ENCODE peak calls at places on chromosomes 11 and 22, in seven cellular contexts. One of them, this sample, is unnamed.

GRCh38 chr11:133978816-133979215 is 22.0 kb upstream of the IGSF9B start:
- DNase-seq in esophagus muscularis mucosa: no peak
- DNase-seq in lower leg skin: no peak
- DNase-seq in GM12865: no peak
- DNase-seq in psoas muscle: no peak
- DNase-seq in astrocyte of the spinal cord: no peak
- DNase-seq in stomach: no peak
- DNase-seq in this sample: no peak

GRCh38 chr22:29625090-29625825 is 21.8 kb downstream of the NF2 start:
- DNase-seq in esophagus muscularis mucosa: no peak
- DNase-seq in lower leg skin: no peak
- DNase-seq in GM12865: peak
- DNase-seq in psoas muscle: peak
- DNase-seq in astrocyte of the spinal cord: peak
- DNase-seq in stomach: peak
- DNase-seq in this sample: no peak

GRCh38 chr22:17918840-17919239 is 105.5 kb downstream of the MICAL3 start:
- DNase-seq in esophagus muscularis mucosa: no peak
- DNase-seq in lower leg skin: no peak
- DNase-seq in GM12865: no peak
- DNase-seq in psoas muscle: no peak
- DNase-seq in astrocyte of the spinal cord: peak
- DNase-seq in stomach: no peak
- DNase-seq in this sample: no peak

GRCh38 chr22:28137036-28137435 is 218.0 kb upstream of the PITPNB start:
- DNase-seq in esophagus muscularis mucosa: no peak
- DNase-seq in lower leg skin: no peak
- DNase-seq in GM12865: no peak
- DNase-seq in psoas muscle: no peak
- DNase-seq in astrocyte of the spinal cord: peak
- DNase-seq in stomach: no peak
- DNase-seq in this sample: no peak

GRCh38 chr11:74024630-74025029 is 15.7 kb upstream of the UCP3 start:
- DNase-seq in esophagus muscularis mucosa: peak
- DNase-seq in lower leg skin: peak
- DNase-seq in GM12865: no peak
- DNase-seq in psoas muscle: peak
- DNase-seq in astrocyte of the spinal cord: peak
- DNase-seq in stomach: peak
- DNase-seq in this sample: no peak

GRCh38 chr11:62676698-62677097 is 2.2 kb downstream of the UBXN1 start:
- DNase-seq in esophagus muscularis mucosa: no peak
- DNase-seq in lower leg skin: no peak
- DNase-seq in GM12865: no peak
- DNase-seq in psoas muscle: no peak
- DNase-seq in astrocyte of the spinal cord: no peak
- DNase-seq in stomach: no peak
- DNase-seq in this sample: no peak

GRCh38 chr22:37428649-37429586 is 1.6 kb upstream of the ELFN2 start:
- DNase-seq in esophagus muscularis mucosa: no peak
- DNase-seq in lower leg skin: no peak
- DNase-seq in GM12865: peak
- DNase-seq in psoas muscle: no peak
- DNase-seq in astrocyte of the spinal cord: peak
- DNase-seq in stomach: peak
- DNase-seq in this sample: no peak

GRCh38 chr11:47186076-47186936 is at the start of gene PACSIN3:
- DNase-seq in esophagus muscularis mucosa: no peak
- DNase-seq in lower leg skin: no peak
- DNase-seq in GM12865: peak
- DNase-seq in psoas muscle: peak
- DNase-seq in astrocyte of the spinal cord: no peak
- DNase-seq in stomach: peak
- DNase-seq in this sample: peak

GRCh38 chr11:1139441-1140066 is 18.2 kb upstream of the MUC5AC start:
- DNase-seq in esophagus muscularis mucosa: no peak
- DNase-seq in lower leg skin: no peak
- DNase-seq in GM12865: no peak
- DNase-seq in psoas muscle: no peak
- DNase-seq in astrocyte of the spinal cord: peak
- DNase-seq in stomach: no peak
- DNase-seq in this sample: no peak

GRCh38 chr22:33400061-33400840 is 342.1 kb upstream of the SYN3 start:
- DNase-seq in esophagus muscularis mucosa: no peak
- DNase-seq in lower leg skin: no peak
- DNase-seq in GM12865: no peak
- DNase-seq in psoas muscle: no peak
- DNase-seq in astrocyte of the spinal cord: no peak
- DNase-seq in stomach: no peak
- DNase-seq in this sample: no peak
- TF ChIP-seq CTCF in esophagus muscularis mucosa: no peak
- TF ChIP-seq CTCF in lower leg skin: no peak
- TF ChIP-seq CTCF in GM12865: no peak
- TF ChIP-seq CTCF in psoas muscle: no peak
- TF ChIP-seq CTCF in astrocyte of the spinal cord: no peak
- TF ChIP-seq CTCF in stomach: no peak
- TF ChIP-seq CTCF in this sample: no peak

DNA sequence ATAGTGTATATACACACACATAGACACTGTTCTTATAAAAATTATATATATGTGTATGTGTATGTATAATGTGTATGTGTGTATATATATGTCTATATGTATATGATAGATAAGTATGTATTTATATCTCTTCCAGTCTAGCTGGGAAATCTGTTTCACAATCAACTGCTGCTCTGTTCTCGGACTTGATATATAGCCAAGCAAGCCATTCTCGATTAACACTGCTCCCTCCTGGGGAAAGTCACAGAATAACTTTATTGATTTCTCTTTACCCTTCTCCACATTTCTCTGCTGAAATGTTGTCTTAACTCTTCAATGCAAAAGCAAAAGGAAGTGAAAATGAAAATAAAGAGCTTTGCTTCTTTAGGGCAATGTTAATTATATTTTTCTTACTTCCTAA is 2.2 kb downstream of the BLID start:
- DNase-seq in esophagus muscularis mucosa: no peak
- DNase-seq in lower leg skin: no peak
- DNase-seq in GM12865: no peak
- DNase-seq in psoas muscle: no peak
- DNase-seq in astrocyte of the spinal cord: no peak
- DNase-seq in stomach: no peak
- DNase-seq in this sample: no peak
- TF ChIP-seq CTCF in esophagus muscularis mucosa: no peak
- TF ChIP-seq CTCF in lower leg skin: no peak
- TF ChIP-seq CTCF in GM12865: no peak
- TF ChIP-seq CTCF in psoas muscle: no peak
- TF ChIP-seq CTCF in astrocyte of the spinal cord: no peak
- TF ChIP-seq CTCF in stomach: no peak
- TF ChIP-seq CTCF in this sample: no peak

GRCh38 chr11:68832476-68833176 is 9.1 kb downstream of the CPT1A start:
- DNase-seq in esophagus muscularis mucosa: no peak
- DNase-seq in lower leg skin: no peak
- DNase-seq in GM12865: no peak
- DNase-seq in psoas muscle: no peak
- DNase-seq in astrocyte of the spinal cord: no peak
- DNase-seq in stomach: peak
- DNase-seq in this sample: no peak
- TF ChIP-seq CTCF in esophagus muscularis mucosa: no peak
- TF ChIP-seq CTCF in lower leg skin: no peak
- TF ChIP-seq CTCF in GM12865: no peak
- TF ChIP-seq CTCF in psoas muscle: no peak
- TF ChIP-seq CTCF in astrocyte of the spinal cord: no peak
- TF ChIP-seq CTCF in stomach: no peak
- TF ChIP-seq CTCF in this sample: no peak

DNA sequence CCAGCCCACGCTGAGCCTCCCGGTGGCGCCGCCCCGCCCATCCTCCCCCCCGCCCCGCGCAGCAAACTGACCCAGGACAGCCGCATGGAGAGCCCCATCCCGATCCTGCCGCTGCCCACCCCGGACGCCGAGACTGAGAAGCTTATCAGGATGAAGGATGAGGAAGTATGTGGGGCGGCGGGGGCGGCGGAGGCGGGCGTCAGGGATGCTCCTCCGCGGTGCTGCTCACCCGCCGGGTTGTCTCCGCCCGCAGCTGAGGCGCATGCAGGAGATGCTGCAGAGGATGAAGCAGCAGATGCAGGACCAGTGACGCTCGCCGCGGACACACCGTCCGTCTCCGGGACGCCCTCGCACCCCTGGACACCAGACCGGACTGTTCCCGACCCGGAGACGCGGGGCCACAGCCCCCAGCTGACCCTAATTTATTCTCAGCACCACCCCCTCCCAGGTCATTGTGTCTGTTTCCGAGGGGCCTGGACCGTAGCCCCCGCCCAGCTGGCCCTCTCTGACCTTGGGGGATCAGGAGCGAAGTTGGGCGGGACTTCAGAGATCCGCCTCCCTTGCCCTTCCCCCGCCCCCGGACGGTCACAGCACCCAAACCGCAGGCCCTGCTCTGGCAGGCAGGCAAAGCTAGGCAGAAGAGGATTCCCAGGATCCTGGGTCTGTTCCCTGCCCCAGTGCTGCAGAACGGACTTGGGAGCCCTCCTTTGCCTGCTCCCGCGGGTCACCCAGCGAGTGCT is 994 bp upstream of the GP1BB start:
- DNase-seq in esophagus muscularis mucosa: no peak
- DNase-seq in lower leg skin: no peak
- DNase-seq in GM12865: no peak
- DNase-seq in psoas muscle: no peak
- DNase-seq in astrocyte of the spinal cord: no peak
- DNase-seq in stomach: no peak
- DNase-seq in this sample: no peak
- TF ChIP-seq CTCF in esophagus muscularis mucosa: no peak
- TF ChIP-seq CTCF in lower leg skin: no peak
- TF ChIP-seq CTCF in GM12865: no peak
- TF ChIP-seq CTCF in psoas muscle: no peak
- TF ChIP-seq CTCF in astrocyte of the spinal cord: no peak
- TF ChIP-seq CTCF in stomach: no peak
- TF ChIP-seq CTCF in this sample: no peak

GRCh38 chr22:21766933-21767462 is 31.4 kb upstream of the YPEL1 start:
- DNase-seq in esophagus muscularis mucosa: no peak
- DNase-seq in lower leg skin: no peak
- DNase-seq in GM12865: peak
- DNase-seq in psoas muscle: no peak
- DNase-seq in astrocyte of the spinal cord: no peak
- DNase-seq in stomach: peak
- DNase-seq in this sample: no peak
- TF ChIP-seq CTCF in esophagus muscularis mucosa: no peak
- TF ChIP-seq CTCF in lower leg skin: no peak
- TF ChIP-seq CTCF in GM12865: no peak
- TF ChIP-seq CTCF in psoas muscle: no peak
- TF ChIP-seq CTCF in astrocyte of the spinal cord: no peak
- TF ChIP-seq CTCF in stomach: no peak
- TF ChIP-seq CTCF in this sample: no peak

DNA sequence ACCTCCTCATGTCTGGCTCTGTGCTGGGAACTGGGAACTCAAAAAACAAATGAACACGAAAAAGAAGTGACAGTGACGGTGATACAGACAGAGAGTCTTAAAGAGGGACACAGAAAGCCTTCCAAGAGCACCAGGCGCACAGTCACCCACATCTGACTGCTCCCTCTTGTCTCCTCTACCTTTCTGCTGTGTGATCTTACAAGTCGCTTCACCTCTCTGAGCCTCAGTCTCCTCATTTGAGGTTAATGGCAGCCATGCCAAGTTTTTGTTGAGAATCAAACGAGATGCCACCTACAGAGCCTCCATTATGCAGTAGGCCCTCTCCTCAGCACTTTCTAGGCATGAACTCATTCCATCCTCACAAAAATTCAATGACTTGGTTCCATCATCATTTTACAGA is 3.7 kb downstream of the LRRC32 start:
- DNase-seq in esophagus muscularis mucosa: no peak
- DNase-seq in lower leg skin: peak
- DNase-seq in GM12865: no peak
- DNase-seq in psoas muscle: no peak
- DNase-seq in astrocyte of the spinal cord: no peak
- DNase-seq in stomach: no peak
- DNase-seq in this sample: no peak
- TF ChIP-seq CTCF in esophagus muscularis mucosa: no peak
- TF ChIP-seq CTCF in lower leg skin: no peak
- TF ChIP-seq CTCF in GM12865: no peak
- TF ChIP-seq CTCF in psoas muscle: no peak
- TF ChIP-seq CTCF in astrocyte of the spinal cord: no peak
- TF ChIP-seq CTCF in stomach: no peak
- TF ChIP-seq CTCF in this sample: no peak

GRCh38 chr11:126573325-126574076 is 218.0 kb downstream of the ST3GAL4 start:
- DNase-seq in esophagus muscularis mucosa: no peak
- DNase-seq in lower leg skin: no peak
- DNase-seq in GM12865: no peak
- DNase-seq in psoas muscle: no peak
- DNase-seq in astrocyte of the spinal cord: no peak
- DNase-seq in stomach: no peak
- DNase-seq in this sample: no peak
- TF ChIP-seq CTCF in esophagus muscularis mucosa: no peak
- TF ChIP-seq CTCF in lower leg skin: no peak
- TF ChIP-seq CTCF in GM12865: peak
- TF ChIP-seq CTCF in psoas muscle: no peak
- TF ChIP-seq CTCF in astrocyte of the spinal cord: peak
- TF ChIP-seq CTCF in stomach: no peak
- TF ChIP-seq CTCF in this sample: no peak

DNA sequence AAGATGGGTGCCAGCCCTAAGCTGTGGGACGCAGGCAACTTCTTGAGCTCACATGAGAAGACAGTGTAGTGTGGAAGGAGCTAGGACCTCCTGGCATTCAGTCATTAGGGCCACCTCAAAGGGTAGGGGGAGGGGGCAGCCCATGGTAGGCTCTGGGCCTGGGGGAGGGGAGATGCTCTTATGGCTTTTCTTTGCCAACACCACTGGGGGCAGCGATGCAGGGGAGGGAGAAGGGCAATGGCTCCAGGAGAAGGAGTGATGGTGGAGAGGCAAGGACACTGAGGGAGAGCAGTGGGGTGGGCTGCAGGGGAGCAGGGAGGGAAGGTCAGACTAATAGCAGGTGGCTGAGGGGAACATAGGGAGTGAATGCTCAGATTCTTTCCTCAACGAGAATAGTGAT is 63.3 kb upstream of the SUSD2 start:
- DNase-seq in esophagus muscularis mucosa: no peak
- DNase-seq in lower leg skin: no peak
- DNase-seq in GM12865: no peak
- DNase-seq in psoas muscle: no peak
- DNase-seq in astrocyte of the spinal cord: no peak
- DNase-seq in stomach: no peak
- DNase-seq in this sample: no peak
- TF ChIP-seq CTCF in esophagus muscularis mucosa: no peak
- TF ChIP-seq CTCF in lower leg skin: no peak
- TF ChIP-seq CTCF in GM12865: no peak
- TF ChIP-seq CTCF in psoas muscle: no peak
- TF ChIP-seq CTCF in astrocyte of the spinal cord: no peak
- TF ChIP-seq CTCF in stomach: no peak
- TF ChIP-seq CTCF in this sample: peak

DNA sequence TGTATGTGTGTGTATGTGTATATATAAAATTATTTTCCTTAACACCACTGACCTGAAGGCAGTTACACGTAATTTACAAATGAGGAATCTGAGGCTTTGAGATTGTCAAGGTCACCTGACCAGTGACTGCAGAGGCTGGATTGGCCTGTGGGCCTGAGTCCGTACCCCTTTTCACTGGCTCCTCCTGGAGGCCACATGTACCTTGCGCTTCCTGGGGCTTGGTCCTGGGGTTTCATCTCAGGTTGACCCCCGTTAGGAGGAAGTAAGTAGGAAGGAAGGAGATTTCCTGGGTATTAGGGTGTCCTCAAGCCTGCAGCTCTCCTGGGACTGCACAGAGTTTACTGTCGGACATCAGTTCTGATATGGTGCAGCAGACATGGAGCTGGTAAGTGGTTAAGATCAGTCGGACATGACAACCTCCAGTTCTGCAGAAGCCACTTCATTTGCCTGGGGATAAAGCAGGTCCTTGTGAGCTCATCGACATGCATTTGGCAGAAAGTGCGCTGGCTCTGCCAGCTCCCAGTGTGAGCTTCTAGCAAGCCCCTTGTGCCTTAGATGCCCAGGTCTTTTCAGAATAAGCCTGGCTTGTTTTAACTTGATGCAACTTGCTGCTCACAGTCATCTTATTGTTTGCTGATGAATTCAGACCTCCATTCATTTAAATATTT is 36.6 kb downstream of the ST3GAL4 start:
- DNase-seq in esophagus muscularis mucosa: no peak
- DNase-seq in lower leg skin: no peak
- DNase-seq in GM12865: peak
- DNase-seq in psoas muscle: no peak
- DNase-seq in astrocyte of the spinal cord: no peak
- DNase-seq in stomach: no peak
- DNase-seq in this sample: no peak
- TF ChIP-seq CTCF in esophagus muscularis mucosa: peak
- TF ChIP-seq CTCF in lower leg skin: no peak
- TF ChIP-seq CTCF in GM12865: peak
- TF ChIP-seq CTCF in psoas muscle: no peak
- TF ChIP-seq CTCF in astrocyte of the spinal cord: peak
- TF ChIP-seq CTCF in stomach: no peak
- TF ChIP-seq CTCF in this sample: no peak